ENCODE peak calls at places on chromosomes 4 and X, in five cellular contexts. One of them, this sample, is unnamed.

GRCh38 chrX:110853610-110854009 is 58.0 kb upstream of the CHRDL1 start:
- DNase-seq in PC-9: no peak
- DNase-seq in endodermal cell: peak; percentile 65
- DNase-seq in fibroblast of lung: peak; percentile 14
- DNase-seq in CD8-positive, alpha-beta T cell: no peak
- DNase-seq in this sample: no peak

GRCh38 chr4:41067369-41067768 is 147.0 kb downstream of the APBB2 start:
- DNase-seq in PC-9: no peak
- DNase-seq in endodermal cell: no peak
- DNase-seq in fibroblast of lung: no peak
- DNase-seq in CD8-positive, alpha-beta T cell: no peak
- DNase-seq in this sample: no peak

GRCh38 chr4:74638001-74638400 is 156.3 kb downstream of the BTC start:
- DNase-seq in PC-9: no peak
- DNase-seq in endodermal cell: no peak
- DNase-seq in fibroblast of lung: peak; percentile 54
- DNase-seq in CD8-positive, alpha-beta T cell: no peak
- DNase-seq in this sample: no peak

GRCh38 chr4:83560523-83560922 is 24.6 kb downstream of the GPAT3 start:
- DNase-seq in PC-9: no peak
- DNase-seq in endodermal cell: no peak
- DNase-seq in fibroblast of lung: no peak
- DNase-seq in CD8-positive, alpha-beta T cell: no peak
- DNase-seq in this sample: no peak

GRCh38 chrX:71872542-71873458 is 37.8 kb upstream of the NHSL2 start:
- DNase-seq in PC-9: no peak
- DNase-seq in endodermal cell: peak; percentile 38
- DNase-seq in fibroblast of lung: no peak
- DNase-seq in CD8-positive, alpha-beta T cell: no peak
- DNase-seq in this sample: no peak

GRCh38 chr4:43394976-43395375 is 502.5 kb downstream of the GRXCR1 start:
- DNase-seq in PC-9: no peak
- DNase-seq in endodermal cell: no peak
- DNase-seq in fibroblast of lung: peak; percentile 30
- DNase-seq in CD8-positive, alpha-beta T cell: no peak
- DNase-seq in this sample: no peak

GRCh38 chrX:123184199-123184857 is at the start of gene GRIA3:
- DNase-seq in PC-9: no peak
- DNase-seq in endodermal cell: peak; percentile 61
- DNase-seq in fibroblast of lung: peak; percentile 76
- DNase-seq in CD8-positive, alpha-beta T cell: no peak
- DNase-seq in this sample: no peak

GRCh38 chrX:130848763-130849162 is 54.2 kb downstream of the ENOX2 start:
- DNase-seq in PC-9: no peak
- DNase-seq in endodermal cell: no peak
- DNase-seq in fibroblast of lung: no peak
- DNase-seq in CD8-positive, alpha-beta T cell: no peak
- DNase-seq in this sample: no peak

GRCh38 chr4:88967883-88968316 is 89.1 kb downstream of the FAM13A start:
- DNase-seq in PC-9: peak; percentile 16
- DNase-seq in endodermal cell: no peak
- DNase-seq in fibroblast of lung: no peak
- DNase-seq in CD8-positive, alpha-beta T cell: no peak
- DNase-seq in this sample: no peak

GRCh38 chr4:4490041-4490440 is 51.8 kb downstream of the STX18 start:
- DNase-seq in PC-9: no peak
- DNase-seq in endodermal cell: no peak
- DNase-seq in fibroblast of lung: no peak
- DNase-seq in CD8-positive, alpha-beta T cell: no peak
- DNase-seq in this sample: no peak

GRCh38 chrX:110408949-110409588 is 50.4 kb downstream of the RTL9 start:
- DNase-seq in PC-9: no peak
- DNase-seq in endodermal cell: no peak
- DNase-seq in fibroblast of lung: no peak
- DNase-seq in CD8-positive, alpha-beta T cell: no peak
- DNase-seq in this sample: no peak

GRCh38 chr4:54913751-54914526 is 211.5 kb downstream of the KDR start:
- DNase-seq in PC-9: no peak
- DNase-seq in endodermal cell: no peak
- DNase-seq in fibroblast of lung: no peak
- DNase-seq in CD8-positive, alpha-beta T cell: no peak
- DNase-seq in this sample: no peak

GRCh38 chr4:81314897-81315470 is 100.0 kb upstream of the PRKG2 start:
- DNase-seq in PC-9: no peak
- DNase-seq in endodermal cell: no peak
- DNase-seq in fibroblast of lung: no peak
- DNase-seq in CD8-positive, alpha-beta T cell: no peak
- DNase-seq in this sample: no peak

GRCh38 chrX:130523460-130524394 is 121.9 kb downstream of the RBMX2 start:
- DNase-seq in PC-9: no peak
- DNase-seq in endodermal cell: peak; percentile 80
- DNase-seq in fibroblast of lung: peak; percentile 2
- DNase-seq in CD8-positive, alpha-beta T cell: no peak
- DNase-seq in this sample: no peak

GRCh38 chr4:150297861-150298474 is 219.7 kb downstream of the DCLK2 start:
- DNase-seq in PC-9: peak; percentile 20
- DNase-seq in endodermal cell: peak; percentile 70
- DNase-seq in fibroblast of lung: peak; percentile 53
- DNase-seq in CD8-positive, alpha-beta T cell: peak; percentile 17
- DNase-seq in this sample: peak; percentile 40

GRCh38 chrX:12080265-12080664 is 58.0 kb upstream of the FRMPD4 start:
- DNase-seq in PC-9: no peak
- DNase-seq in endodermal cell: no peak
- DNase-seq in fibroblast of lung: peak; percentile 23
- DNase-seq in CD8-positive, alpha-beta T cell: no peak
- DNase-seq in this sample: no peak

GRCh38 chrX:334331-334891 is 15.8 kb upstream of the GTPBP6 start:
- DNase-seq in PC-9: no peak
- DNase-seq in endodermal cell: no peak
- DNase-seq in fibroblast of lung: no peak
- DNase-seq in CD8-positive, alpha-beta T cell: no peak
- DNase-seq in this sample: no peak

GRCh38 chr4:13481569-13481968 is 2.6 kb downstream of the RAB28 start:
- DNase-seq in PC-9: no peak
- DNase-seq in endodermal cell: no peak
- DNase-seq in fibroblast of lung: peak; percentile 63
- DNase-seq in CD8-positive, alpha-beta T cell: no peak
- DNase-seq in this sample: no peak

GRCh38 chr4:123037809-123038208 is 115.4 kb upstream of the NUDT6 start:
- DNase-seq in PC-9: no peak
- DNase-seq in endodermal cell: no peak
- DNase-seq in fibroblast of lung: peak; percentile 81
- DNase-seq in CD8-positive, alpha-beta T cell: no peak
- DNase-seq in this sample: peak; percentile 42

GRCh38 chrX:24661292-24661691 is 14.1 kb upstream of the PCYT1B start:
- DNase-seq in PC-9: no peak
- DNase-seq in endodermal cell: no peak
- DNase-seq in fibroblast of lung: no peak
- DNase-seq in CD8-positive, alpha-beta T cell: no peak
- DNase-seq in this sample: no peak

GRCh38 chr4:153433753-153434105 is 32.4 kb upstream of the TMEM131L start:
- DNase-seq in PC-9: no peak
- DNase-seq in endodermal cell: no peak
- DNase-seq in fibroblast of lung: no peak
- DNase-seq in CD8-positive, alpha-beta T cell: no peak
- DNase-seq in this sample: no peak

GRCh38 chrX:74527344-74527743 is 87.1 kb downstream of the RLIM start:
- DNase-seq in PC-9: no peak
- DNase-seq in endodermal cell: no peak
- DNase-seq in fibroblast of lung: no peak
- DNase-seq in CD8-positive, alpha-beta T cell: no peak
- DNase-seq in this sample: no peak

GRCh38 chrX:17067534-17067933 is 121.1 kb downstream of the REPS2 start:
- DNase-seq in PC-9: no peak
- DNase-seq in endodermal cell: no peak
- DNase-seq in fibroblast of lung: no peak
- DNase-seq in CD8-positive, alpha-beta T cell: no peak
- DNase-seq in this sample: no peak

GRCh38 chr4:100525689-100526088 is 7.9 kb upstream of the EMCN start:
- DNase-seq in PC-9: no peak
- DNase-seq in endodermal cell: no peak
- DNase-seq in fibroblast of lung: no peak
- DNase-seq in CD8-positive, alpha-beta T cell: no peak
- DNase-seq in this sample: no peak

GRCh38 chr4:152211936-152212675 is 323.8 kb downstream of the FBXW7 start:
- DNase-seq in PC-9: no peak
- DNase-seq in endodermal cell: no peak
- DNase-seq in fibroblast of lung: no peak
- DNase-seq in CD8-positive, alpha-beta T cell: no peak
- DNase-seq in this sample: no peak

GRCh38 chr4:6473264-6474052 is 1.0 kb upstream of the PPP2R2C start:
- DNase-seq in PC-9: no peak
- DNase-seq in endodermal cell: peak; percentile 60
- DNase-seq in fibroblast of lung: no peak
- DNase-seq in CD8-positive, alpha-beta T cell: no peak
- DNase-seq in this sample: no peak

GRCh38 chrX:38052096-38052495 is 45.7 kb downstream of the SYTL5 start:
- DNase-seq in PC-9: no peak
- DNase-seq in endodermal cell: no peak
- DNase-seq in fibroblast of lung: peak; percentile 97
- DNase-seq in CD8-positive, alpha-beta T cell: no peak
- DNase-seq in this sample: peak; percentile 49

GRCh38 chrX:107766470-107767140 is 9.0 kb downstream of the TSC22D3 start:
- DNase-seq in PC-9: peak; percentile 61
- DNase-seq in endodermal cell: peak; percentile 72
- DNase-seq in fibroblast of lung: peak; percentile 25
- DNase-seq in CD8-positive, alpha-beta T cell: no peak
- DNase-seq in this sample: no peak

GRCh38 chr4:16032382-16032743 is 51.5 kb downstream of the PROM1 start:
- DNase-seq in PC-9: no peak
- DNase-seq in endodermal cell: no peak
- DNase-seq in fibroblast of lung: peak; percentile 17
- DNase-seq in CD8-positive, alpha-beta T cell: no peak
- DNase-seq in this sample: no peak
- H3K27ac ChIP-seq in PC-9: no peak overlapping the region
- H3K27ac ChIP-seq in endodermal cell: peak overlapping the region; percentile 90
- H3K27ac ChIP-seq in fibroblast of lung: no peak overlapping the region
- H3K27ac ChIP-seq in CD8-positive, alpha-beta T cell: no peak overlapping the region
- H3K27ac ChIP-seq in this sample: no peak overlapping the region

GRCh38 chrX:57138674-57139073 is 1.5 kb upstream of the SPIN2A start:
- DNase-seq in PC-9: no peak
- DNase-seq in endodermal cell: no peak
- DNase-seq in fibroblast of lung: no peak
- DNase-seq in CD8-positive, alpha-beta T cell: no peak
- DNase-seq in this sample: no peak
- H3K27ac ChIP-seq in PC-9: no peak overlapping the region
- H3K27ac ChIP-seq in endodermal cell: no peak overlapping the region
- H3K27ac ChIP-seq in fibroblast of lung: no peak overlapping the region
- H3K27ac ChIP-seq in CD8-positive, alpha-beta T cell: no peak overlapping the region
- H3K27ac ChIP-seq in this sample: no peak overlapping the region

DNA sequence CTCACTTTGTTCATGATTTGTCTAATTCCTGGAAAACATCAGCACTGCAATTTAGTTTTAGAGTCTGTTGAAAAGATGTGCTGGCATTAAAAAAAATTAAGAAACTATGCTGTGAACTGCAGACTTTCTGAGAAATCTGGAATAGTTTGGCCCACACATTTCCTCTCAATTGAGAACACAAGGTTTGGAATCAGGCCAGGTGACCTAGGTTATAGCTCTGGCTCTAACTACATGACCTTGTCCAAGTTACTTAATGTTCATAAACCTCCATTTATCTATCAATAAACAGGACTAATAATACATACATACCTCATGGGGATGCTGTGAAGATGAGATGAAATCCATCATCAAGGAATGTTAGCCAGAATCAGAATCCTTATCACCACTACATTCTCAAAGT is 61.4 kb upstream of the ENPEP start:
- DNase-seq in PC-9: no peak
- DNase-seq in endodermal cell: no peak
- DNase-seq in fibroblast of lung: no peak
- DNase-seq in CD8-positive, alpha-beta T cell: no peak
- DNase-seq in this sample: no peak
- H3K27ac ChIP-seq in PC-9: no peak overlapping the region
- H3K27ac ChIP-seq in endodermal cell: no peak overlapping the region
- H3K27ac ChIP-seq in fibroblast of lung: no peak overlapping the region
- H3K27ac ChIP-seq in CD8-positive, alpha-beta T cell: no peak overlapping the region
- H3K27ac ChIP-seq in this sample: no peak overlapping the region

GRCh38 chr4:39067451-39067850 is 5.4 kb downstream of the KLHL5 start:
- DNase-seq in PC-9: no peak
- DNase-seq in endodermal cell: no peak
- DNase-seq in fibroblast of lung: peak; percentile 64
- DNase-seq in CD8-positive, alpha-beta T cell: no peak
- DNase-seq in this sample: no peak
- H3K27ac ChIP-seq in PC-9: no peak overlapping the region
- H3K27ac ChIP-seq in endodermal cell: no peak overlapping the region
- H3K27ac ChIP-seq in fibroblast of lung: no peak overlapping the region
- H3K27ac ChIP-seq in CD8-positive, alpha-beta T cell: no peak overlapping the region
- H3K27ac ChIP-seq in this sample: no peak overlapping the region

GRCh38 chr4:36281384-36282106 is at the start of gene DTHD1:
- DNase-seq in PC-9: no peak
- DNase-seq in endodermal cell: no peak
- DNase-seq in fibroblast of lung: peak; percentile 15
- DNase-seq in CD8-positive, alpha-beta T cell: peak; percentile 18
- DNase-seq in this sample: no peak
- H3K27ac ChIP-seq in PC-9: no peak within 1 kb of the TSS
- H3K27ac ChIP-seq in endodermal cell: no peak within 1 kb of the TSS
- H3K27ac ChIP-seq in fibroblast of lung: no peak within 1 kb of the TSS
- H3K27ac ChIP-seq in CD8-positive, alpha-beta T cell: peak within 1 kb of the TSS; percentile 31
- H3K27ac ChIP-seq in this sample: no peak within 1 kb of the TSS

GRCh38 chr4:137390141-137390540 is 142.2 kb downstream of the PCDH18 start:
- DNase-seq in PC-9: no peak
- DNase-seq in endodermal cell: no peak
- DNase-seq in fibroblast of lung: peak; percentile 68
- DNase-seq in CD8-positive, alpha-beta T cell: no peak
- DNase-seq in this sample: no peak
- H3K27ac ChIP-seq in PC-9: no peak overlapping the region
- H3K27ac ChIP-seq in endodermal cell: no peak overlapping the region
- H3K27ac ChIP-seq in fibroblast of lung: no peak overlapping the region
- H3K27ac ChIP-seq in CD8-positive, alpha-beta T cell: no peak overlapping the region
- H3K27ac ChIP-seq in this sample: no peak overlapping the region

GRCh38 chr4:1411436-1412375 is 5.5 kb upstream of the NKX1-1 start:
- DNase-seq in PC-9: no peak
- DNase-seq in endodermal cell: peak; percentile 51
- DNase-seq in fibroblast of lung: no peak
- DNase-seq in CD8-positive, alpha-beta T cell: no peak
- DNase-seq in this sample: no peak
- H3K27ac ChIP-seq in PC-9: no peak overlapping the region
- H3K27ac ChIP-seq in endodermal cell: no peak overlapping the region
- H3K27ac ChIP-seq in fibroblast of lung: no peak overlapping the region
- H3K27ac ChIP-seq in CD8-positive, alpha-beta T cell: no peak overlapping the region
- H3K27ac ChIP-seq in this sample: no peak overlapping the region

This sample was measured in SJSA1.